ENCODE peak calls at places on chromosome 1, in ten cellular contexts. L is NB4, U is WTC11, V is tibial artery, M is HCT116, W is lower lobe of right lung, P is HL-60, A is neural crest cell, S is neural progenitor cell, X is GM06990. F is an unnamed sample.

GRCh38 chr1:111784273-111784901 is 28.7 kb downstream of the DDX20 start:
- DNase-seq in L (no peak), U (no peak), V (no peak), M (no peak), W (no peak), P (no peak), A (no peak), S (no peak), X (no peak), F (no peak)

GRCh38 chr1:22646359-22646758 is 2.9 kb downstream of the C1QC start:
- DNase-seq in L (no peak), U (no peak), V (no peak), M (no peak), W (no peak), P (no peak), A (no peak), S (no peak), X (no peak), F (no peak)

GRCh38 chr1:192516776-192517297 is 58.7 kb upstream of the RGS1 start:
- DNase-seq in L (peak), U (no peak), V (no peak), M (no peak), W (no peak), P (peak), A (no peak), S (peak), X (peak), F (no peak)

GRCh38 chr1:42210421-42211133 is 46.0 kb upstream of the GUCA2A start:
- DNase-seq in L (peak), U (no peak), V (no peak), M (no peak), W (no peak), P (no peak), A (no peak), S (no peak), X (no peak), F (no peak)

GRCh38 chr1:238789916-238790667 is 596.3 kb upstream of the CHRM3 start:
- DNase-seq in L (no peak), U (peak), V (no peak), M (no peak), W (no peak), P (no peak), A (no peak), S (no peak), X (no peak), F (no peak)

GRCh38 chr1:76218888-76219588 is 144.5 kb downstream of the ST6GALNAC3 start:
- DNase-seq in L (no peak), U (no peak), V (no peak), M (no peak), W (no peak), P (no peak), A (no peak), S (no peak), X (no peak), F (no peak)

GRCh38 chr1:171643156-171643555 is 9.3 kb downstream of the MYOC start:
- DNase-seq in L (no peak), U (no peak), V (no peak), M (no peak), W (no peak), P (no peak), A (no peak), S (no peak), X (no peak), F (no peak)

GRCh38 chr1:4045397-4046010 is 145.4 kb upstream of the C1orf174 start:
- DNase-seq in L (no peak), U (no peak), V (no peak), M (no peak), W (no peak), P (no peak), A (no peak), S (no peak), X (no peak), F (no peak)

GRCh38 chr1:1259948-1260614 is 13.6 kb upstream of the C1QTNF12 start:
- DNase-seq in L (no peak), U (no peak), V (no peak), M (no peak), W (no peak), P (peak), A (no peak), S (no peak), X (no peak), F (no peak)

GRCh38 chr1:22001409-22001808 is at the start of gene CELA3A:
- DNase-seq in L (no peak), U (no peak), V (no peak), M (no peak), W (no peak), P (no peak), A (no peak), S (no peak), X (no peak), F (no peak)

GRCh38 chr1:24743404-24744211 is 1.6 kb upstream of the CLIC4 start:
- DNase-seq in L (no peak), U (peak), V (no peak), M (no peak), W (no peak), P (no peak), A (no peak), S (peak), X (peak), F (no peak)

GRCh38 chr1:24742090-24742938 is 2.9 kb upstream of the CLIC4 start:
- DNase-seq in L (peak), U (peak), V (peak), M (no peak), W (peak), P (no peak), A (no peak), S (no peak), X (peak), F (no peak)

GRCh38 chr1:24745711-24746582 is 700 bp downstream of the CLIC4 start:
- DNase-seq in L (peak), U (no peak), V (peak), M (no peak), W (peak), P (peak), A (peak), S (peak), X (peak), F (peak)

GRCh38 chr1:24748191-24749121 is 3.2 kb downstream of the CLIC4 start:
- DNase-seq in L (no peak), U (no peak), V (no peak), M (no peak), W (no peak), P (no peak), A (no peak), S (no peak), X (peak), F (no peak)

GRCh38 chr1:24744911-24745710 is at the start of gene CLIC4:
- DNase-seq in L (peak), U (peak), V (peak), M (peak), W (peak), P (peak), A (peak), S (peak), X (peak), F (peak)
- TF ChIP-seq CTCF in L (no peak), U (no peak), V (no peak), M (no peak), W (peak), P (peak), A (no peak), S (no peak), X (peak), F (no peak)

GRCh38 chr1:196723325-196724185 is 51.1 kb upstream of the CFHR3 start:
- DNase-seq in L (peak), U (peak), V (no peak), M (peak), W (no peak), P (peak), A (peak), S (peak), X (no peak), F (peak)
- TF ChIP-seq CTCF in L (peak), U (peak), V (peak), M (peak), W (peak), P (peak), A (peak), S (peak), X (peak), F (peak)

GRCh38 chr1:178501705-178502329 is 5.1 kb upstream of the CLEC20A start:
- DNase-seq in L (peak), U (peak), V (peak), M (peak), W (peak), P (peak), A (peak), S (peak), X (peak), F (peak)

GRCh38 chr1:178500936-178501554 is 4.3 kb upstream of the CLEC20A start:
- DNase-seq in L (no peak), U (peak), V (peak), M (no peak), W (no peak), P (no peak), A (no peak), S (no peak), X (no peak), F (no peak)

GRCh38 chr1:178498896-178499675 is 2.3 kb upstream of the CLEC20A start:
- DNase-seq in L (no peak), U (no peak), V (peak), M (no peak), W (no peak), P (no peak), A (no peak), S (no peak), X (no peak), F (no peak)

GRCh38 chr1:178502330-178502714 is 5.6 kb upstream of the CLEC20A start:
- DNase-seq in L (no peak), U (no peak), V (no peak), M (no peak), W (no peak), P (no peak), A (no peak), S (no peak), X (no peak), F (no peak)

DNA sequence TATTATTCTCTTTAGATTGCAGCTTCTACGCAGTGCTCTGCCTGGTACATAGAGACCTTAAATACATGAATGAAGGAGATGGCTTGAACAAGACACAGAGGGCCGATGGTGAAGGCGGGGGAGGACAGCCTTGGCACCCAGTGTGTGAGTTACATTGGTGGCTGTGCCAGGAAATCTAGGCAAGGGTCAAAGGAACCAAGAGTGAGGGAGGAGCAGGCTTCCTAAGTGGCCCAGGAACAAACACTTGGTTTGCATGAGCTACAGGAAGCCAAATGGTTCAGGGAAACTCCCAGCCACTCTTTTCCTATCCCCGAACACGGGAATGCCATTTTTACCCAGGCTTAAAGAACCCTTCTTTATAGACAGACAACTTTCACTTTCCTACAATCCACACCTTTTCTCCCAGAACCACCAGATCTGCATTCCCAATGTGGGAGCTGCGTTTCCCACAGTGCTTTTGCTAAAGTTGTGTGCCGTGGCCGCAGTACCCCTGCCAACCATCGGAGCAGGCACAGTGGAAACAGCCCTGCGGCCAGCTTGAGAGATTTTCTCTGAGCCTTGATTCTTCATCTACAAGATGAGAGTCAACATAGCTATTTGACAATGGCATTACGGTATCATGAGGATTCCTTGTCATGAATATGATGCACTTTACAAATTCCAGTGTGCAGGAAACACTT is 3.5 kb upstream of the CLEC20A start:
- DNase-seq in L (no peak), U (no peak), V (peak), M (no peak), W (no peak), P (no peak), A (no peak), S (peak), X (no peak), F (peak)
- TF ChIP-seq CTCF in L (peak), U (peak), V (no peak), M (peak), W (peak), P (no peak), A (peak), S (peak), X (no peak), F (peak)

DNA sequence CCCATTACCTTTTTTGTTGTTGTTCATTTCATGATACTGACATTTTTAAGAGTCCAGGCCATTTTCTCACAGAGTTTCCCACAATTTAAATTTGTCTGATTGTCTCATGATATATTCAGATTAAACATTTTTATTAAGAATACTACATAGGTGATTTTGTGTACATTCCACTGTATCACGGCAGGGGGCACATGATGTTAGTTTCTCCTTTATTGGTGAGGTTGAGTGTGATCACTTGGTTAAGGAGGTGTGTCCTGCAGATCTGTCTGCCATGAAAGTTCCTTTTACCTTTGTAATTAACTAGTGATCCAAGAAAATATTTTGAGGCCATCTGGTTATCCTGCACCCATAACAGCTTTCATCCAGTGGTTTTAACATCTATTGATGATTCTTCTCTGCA is 11.8 kb downstream of the RTCA start:
- DNase-seq in L (no peak), U (no peak), V (no peak), M (no peak), W (no peak), P (no peak), A (no peak), S (no peak), X (no peak), F (no peak)
- TF ChIP-seq CTCF in L (no peak), U (no peak), V (no peak), M (no peak), W (no peak), P (no peak), A (no peak), S (no peak), X (no peak), F (no peak)

GRCh38 chr1:53172751-53173498 is 23.7 kb upstream of the CPT2 start:
- DNase-seq in L (peak), U (no peak), V (no peak), M (no peak), W (no peak), P (no peak), A (no peak), S (peak), X (no peak), F (peak)
- TF ChIP-seq CTCF in L (peak), U (no peak), V (peak), M (peak), W (no peak), P (no peak), A (no peak), S (peak), X (no peak), F (no peak)

DNA sequence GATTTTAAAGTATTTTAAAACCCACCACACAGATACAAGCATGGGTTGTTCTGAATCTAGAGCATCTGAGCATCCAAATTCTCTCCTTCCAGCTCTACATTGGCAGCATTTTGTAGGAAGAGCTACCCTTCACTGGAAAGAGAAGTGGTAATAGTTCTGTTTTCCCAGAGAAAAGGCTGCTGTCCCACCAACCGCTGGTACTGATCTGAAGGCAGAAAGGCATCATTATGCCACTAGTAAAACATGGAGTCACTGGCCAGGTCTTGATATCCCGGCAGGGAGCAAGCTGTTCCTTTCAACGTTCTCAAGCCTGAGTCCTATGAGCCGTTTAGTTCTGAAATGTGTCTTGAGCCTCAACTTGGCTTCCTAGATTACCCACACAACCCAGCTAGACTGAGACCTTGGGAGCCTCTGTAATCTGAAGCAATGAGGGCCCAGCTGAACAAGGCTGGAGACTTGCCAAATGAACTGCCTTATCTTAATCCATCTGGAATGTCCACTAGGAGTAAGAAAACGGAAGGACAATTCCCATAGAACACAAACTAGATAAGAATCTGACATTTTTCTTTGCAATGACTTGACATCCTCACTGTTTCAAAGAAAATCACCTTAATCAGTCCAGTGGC is 116.8 kb downstream of the KCNH1 start:
- DNase-seq in L (no peak), U (no peak), V (no peak), M (no peak), W (no peak), P (no peak), A (no peak), S (no peak), X (no peak), F (no peak)
- TF ChIP-seq CTCF in L (no peak), U (no peak), V (no peak), M (no peak), W (no peak), P (no peak), A (no peak), S (no peak), X (no peak), F (no peak)

DNA sequence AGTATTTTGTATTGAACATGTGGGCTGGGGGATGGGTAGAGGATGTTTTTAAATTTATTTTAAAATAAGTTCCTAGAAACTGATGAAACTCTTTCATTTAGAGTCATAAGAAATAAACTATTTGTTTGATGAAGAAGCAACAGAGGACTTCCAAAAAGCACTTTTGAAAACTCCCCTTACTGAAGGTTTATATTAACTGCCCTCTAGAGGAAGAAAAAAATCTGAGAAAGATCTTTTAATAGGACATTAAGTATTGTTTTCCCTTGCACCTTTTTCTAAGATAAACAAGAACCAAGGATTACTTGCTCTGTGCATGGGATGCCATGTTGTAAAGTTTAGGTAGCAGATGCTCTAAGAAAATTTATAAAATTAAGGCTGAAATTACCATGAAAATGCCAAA is 14.1 kb downstream of the DISP1 start:
- DNase-seq in L (no peak), U (no peak), V (no peak), M (no peak), W (no peak), P (no peak), A (no peak), S (no peak), X (no peak), F (no peak)
- TF ChIP-seq CTCF in L (no peak), U (no peak), V (no peak), M (peak), W (no peak), P (no peak), A (peak), S (no peak), X (peak), F (no peak)

DNA sequence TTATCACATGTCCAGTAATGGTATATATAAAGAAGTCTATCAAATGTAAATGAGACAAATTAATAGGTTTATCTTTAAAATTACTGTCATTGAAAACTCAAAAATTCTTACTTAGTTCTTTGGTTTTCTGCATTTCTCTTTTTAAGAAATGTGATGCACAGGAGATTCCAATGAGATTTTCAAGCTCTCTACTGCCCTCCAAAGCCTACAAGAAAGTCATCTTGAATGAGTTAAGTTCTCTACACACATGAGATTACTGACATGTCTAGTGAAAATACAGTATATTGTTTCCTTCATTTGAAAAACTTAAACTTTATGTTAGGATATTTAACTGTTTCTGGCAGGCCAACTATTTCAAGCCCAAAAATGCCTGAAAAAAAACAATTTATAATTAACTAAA is 68.8 kb downstream of the ITGB3BP start:
- DNase-seq in L (peak), U (no peak), V (no peak), M (no peak), W (no peak), P (no peak), A (no peak), S (peak), X (no peak), F (no peak)
- TF ChIP-seq CTCF in L (no peak), U (no peak), V (no peak), M (no peak), W (no peak), P (no peak), A (peak), S (peak), X (peak), F (no peak)

GRCh38 chr1:206117151-206117948 is at the start of gene AVPR1B:
- DNase-seq in L (peak), U (peak), V (no peak), M (no peak), W (no peak), P (peak), A (peak), S (peak), X (peak), F (peak)
- TF ChIP-seq CTCF in L (no peak), U (no peak), V (no peak), M (peak), W (peak), P (no peak), A (peak), S (peak), X (peak), F (no peak)